ENCODE peak calls at places on chromosomes 16 and 17, in four cellular contexts. U is A549, J is H1, B is HepG2. H is an unnamed sample.

GRCh38 chr17:46771601-46772012 is 46.9 kb downstream of the WNT3 start:
- DNase-seq in U (peak), J (no peak), B (no peak), H (peak)

GRCh38 chr17:76929148-76929547 is 60.9 kb downstream of the MGAT5B start:
- DNase-seq in U (no peak), J (no peak), B (no peak), H (no peak)

GRCh38 chr17:6756425-6757012 is 673 bp downstream of the XAF1 start:
- DNase-seq in U (no peak), J (no peak), B (no peak), H (no peak)

GRCh38 chr16:71635632-71636031 is 9.6 kb downstream of the MARVELD3 start:
- DNase-seq in U (no peak), J (no peak), B (no peak), H (no peak)

GRCh38 chr16:66832190-66832589 is 1.4 kb upstream of the NAE1 start:
- DNase-seq in U (no peak), J (no peak), B (no peak), H (no peak)

GRCh38 chr16:30527635-30528178 is 1.3 kb upstream of the ZNF768 start:
- DNase-seq in U (no peak), J (no peak), B (no peak), H (no peak)

GRCh38 chr16:88938119-88938932 is 38.7 kb downstream of the CBFA2T3 start:
- DNase-seq in U (no peak), J (no peak), B (no peak), H (no peak)

GRCh38 chr17:17565471-17566365 is 25.8 kb downstream of the PEMT start:
- DNase-seq in U (no peak), J (no peak), B (no peak), H (no peak)

GRCh38 chr17:79658811-79659207 is 48.0 kb upstream of the RBFOX3 start:
- DNase-seq in U (peak), J (no peak), B (peak), H (peak)

GRCh38 chr16:66898207-66898606 is 17.9 kb downstream of the PDP2 start:
- DNase-seq in U (no peak), J (no peak), B (no peak), H (no peak)

GRCh38 chr17:21013983-21014382 is 28.8 kb downstream of the USP22 start:
- DNase-seq in U (no peak), J (no peak), B (no peak), H (no peak)

GRCh38 chr16:65667013-65667578 is 545.2 kb upstream of the CDH11 start:
- DNase-seq in U (no peak), J (no peak), B (peak), H (no peak)

GRCh38 chr17:49003557-49004511 is 6.6 kb downstream of the IGF2BP1 start:
- DNase-seq in U (no peak), J (no peak), B (no peak), H (peak)

GRCh38 chr17:73494955-73495349 is 149.3 kb downstream of the SDK2 start:
- DNase-seq in U (no peak), J (no peak), B (no peak), H (no peak)

GRCh38 chr17:29717817-29718216 is 95.1 kb upstream of the CORO6 start:
- DNase-seq in U (no peak), J (no peak), B (no peak), H (no peak)

GRCh38 chr16:87580855-87581261 is 21.4 kb upstream of the JPH3 start:
- DNase-seq in U (peak), J (no peak), B (no peak), H (peak)

GRCh38 chr16:84053237-84053636 is 10.6 kb upstream of the SLC38A8 start:
- DNase-seq in U (no peak), J (no peak), B (no peak), H (no peak)

GRCh38 chr16:57619606-57620315 is 8.7 kb upstream of the ADGRG1 start:
- DNase-seq in U (no peak), J (no peak), B (peak), H (no peak)

GRCh38 chr16:57622361-57623250 is 5.8 kb upstream of the ADGRG1 start:
- DNase-seq in U (peak), J (no peak), B (peak), H (no peak)

GRCh38 chr16:57619133-57619605 is 9.3 kb upstream of the ADGRG1 start:
- DNase-seq in U (no peak), J (no peak), B (no peak), H (no peak)

GRCh38 chr16:57621521-57622268 is 6.7 kb upstream of the ADGRG1 start:
- DNase-seq in U (no peak), J (no peak), B (no peak), H (no peak)

GRCh38 chr16:57620316-57621231 is 7.9 kb upstream of the ADGRG1 start:
- DNase-seq in U (no peak), J (no peak), B (no peak), H (no peak)
- TF ChIP-seq PHF8 in U (no peak), J (no peak), B (no peak), H (no peak)

GRCh38 chr17:50692448-50693040 is 15.2 kb downstream of the ANKRD40 start:
- DNase-seq in U (peak), J (no peak), B (no peak), H (no peak)
- TF ChIP-seq PHF8 in U (no peak), J (no peak), B (no peak), H (no peak)

GRCh38 chr17:59558039-59558438 is 7.4 kb upstream of the DHX40 start:
- DNase-seq in U (no peak), J (no peak), B (no peak), H (no peak)

GRCh38 chr17:59558953-59559352 is 6.5 kb upstream of the DHX40 start:
- DNase-seq in U (no peak), J (no peak), B (peak), H (no peak)

GRCh38 chr17:59565171-59565958 is at the start of gene DHX40:
- DNase-seq in U (peak), J (peak), B (peak), H (peak)

GRCh38 chr17:59565959-59566324 is 532 bp downstream of the DHX40 start:
- DNase-seq in U (peak), J (no peak), B (peak), H (peak)

DNA sequence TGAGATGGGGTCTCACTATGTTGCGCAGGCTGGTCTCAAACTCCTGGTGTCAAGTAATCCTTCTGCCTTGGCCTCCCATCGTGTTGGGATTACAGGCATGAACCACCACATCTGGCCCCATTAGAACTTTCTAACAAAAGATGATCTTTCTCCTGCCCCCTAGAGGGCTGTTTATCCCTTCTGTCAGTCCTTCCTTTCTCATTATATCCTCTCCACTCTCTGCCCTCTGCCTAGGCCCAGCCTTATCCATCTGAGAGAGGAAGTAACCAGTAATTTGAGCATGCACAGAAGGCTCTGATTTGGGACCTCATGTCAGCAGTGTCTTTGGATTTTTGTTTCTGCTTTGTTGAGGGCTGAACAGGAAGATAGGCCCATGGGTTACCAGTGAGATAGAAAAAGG is 4.4 kb upstream of the DHX40 start:
- DNase-seq in U (peak), J (no peak), B (peak), H (peak)
- TF ChIP-seq PHF8 in U (no peak), J (no peak), B (no peak), H (no peak)

GRCh38 chr17:81518113-81518784 is 5.7 kb upstream of the ACTG1 start:
- DNase-seq in U (no peak), J (no peak), B (no peak), H (no peak)

GRCh38 chr17:81519284-81520020 is 6.9 kb upstream of the ACTG1 start:
- DNase-seq in U (peak), J (no peak), B (no peak), H (peak)

GRCh38 chr17:81520021-81520894 is 7.7 kb upstream of the ACTG1 start:
- DNase-seq in U (no peak), J (no peak), B (no peak), H (no peak)

GRCh38 chr17:81517339-81518112 is 4.9 kb upstream of the ACTG1 start:
- DNase-seq in U (no peak), J (no peak), B (no peak), H (no peak)

GRCh38 chr17:81518785-81519283 is 6.2 kb upstream of the ACTG1 start:
- DNase-seq in U (peak), J (no peak), B (no peak), H (peak)
- TF ChIP-seq PHF8 in U (no peak), J (no peak), B (no peak), H (no peak)

GRCh38 chr16:86579268-86580062 is 1.1 kb downstream of the FOXL1 start:
- DNase-seq in U (no peak), J (no peak), B (no peak), H (no peak)

GRCh38 chr16:86578056-86578455 is 293 bp upstream of the FOXL1 start:
- DNase-seq in U (no peak), J (no peak), B (no peak), H (no peak)

GRCh38 chr16:86580063-86580797 is 1.9 kb downstream of the FOXL1 start:
- DNase-seq in U (no peak), J (no peak), B (no peak), H (no peak)

GRCh38 chr16:86577314-86577971 is 906 bp upstream of the FOXL1 start:
- DNase-seq in U (no peak), J (no peak), B (no peak), H (no peak)

GRCh38 chr16:86578499-86579267 is at the start of gene FOXL1:
- DNase-seq in U (no peak), J (no peak), B (no peak), H (no peak)
- TF ChIP-seq PHF8 in U (no peak), J (no peak), B (no peak), H (no peak)

H was measured in K562.